ENCODE peak calls at places on chromosome 18, in four cellular contexts. Z is psoas muscle, U is cardiac muscle cell, K is thoracic aorta. X is an unnamed sample. For H3K27me3, the result is how much of the 10 kb centered on the place peaks cover.

GRCh38 chr18:8657873-8658521 is 47.4 kb upstream of the MTCL1 start:
- DNase-seq in Z (no peak), K (no peak), U (peak), X (no peak)

GRCh38 chr18:6069539-6069938 is 174.2 kb upstream of the TMEM200C start:
- DNase-seq in K (no peak), U (no peak), Z (no peak), X (no peak)

GRCh38 chr18:59455728-59456276 is 96.7 kb upstream of the LMAN1 start:
- DNase-seq in U (no peak), Z (no peak), K (no peak), X (no peak)

GRCh38 chr18:38633333-38633732 is 1067.7 kb upstream of the CELF4 start:
- DNase-seq in U (no peak), Z (no peak), K (no peak), X (no peak)

GRCh38 chr18:3093624-3094354 is 80.8 kb upstream of the LPIN2 start:
- DNase-seq in K (no peak), Z (no peak), U (no peak), X (no peak)

GRCh38 chr18:76450912-76451421 is 44.1 kb downstream of the ZNF516 start:
- DNase-seq in K (no peak), U (peak), Z (peak), X (peak)

GRCh38 chr18:8808001-8808400 is 102.6 kb downstream of the MTCL1 start:
- DNase-seq in Z (no peak), U (no peak), K (no peak), X (no peak)

GRCh38 chr18:65257157-65257556 is 493.7 kb upstream of the CDH7 start:
- DNase-seq in U (no peak), Z (no peak), K (no peak), X (no peak)

GRCh38 chr18:34977787-34978532 is 63.3 kb upstream of the MAPRE2 start:
- DNase-seq in U (no peak), K (peak), Z (peak), X (no peak)

GRCh38 chr18:7789853-7790552 is 222.9 kb downstream of the PTPRM start:
- DNase-seq in U (peak), K (no peak), Z (no peak), X (peak)

GRCh38 chr18:54679318-54680149 is 88.5 kb downstream of the DYNAP start:
- DNase-seq in U (peak), K (no peak), Z (no peak), X (peak)

GRCh38 chr18:4016391-4017049 is 438.6 kb downstream of the DLGAP1 start:
- DNase-seq in K (no peak), Z (no peak), U (no peak), X (no peak)

GRCh38 chr18:51857989-51858388 is 482.0 kb upstream of the DCC start:
- DNase-seq in K (no peak), Z (no peak), U (no peak), X (no peak)

GRCh38 chr18:58784601-58785137 is 80.0 kb upstream of the ZNF532 start:
- DNase-seq in Z (no peak), U (no peak), K (peak), X (no peak)

GRCh38 chr18:72539861-72540260 is 4.3 kb downstream of the CBLN2 start:
- DNase-seq in K (no peak), Z (no peak), U (no peak), X (no peak)

GRCh38 chr18:33596178-33596854 is 18.3 kb downstream of the ASXL3 start:
- DNase-seq in K (no peak), U (peak), Z (no peak), X (no peak)

GRCh38 chr18:7746106-7746505 is 179.0 kb downstream of the PTPRM start:
- DNase-seq in K (no peak), Z (no peak), U (no peak), X (no peak)

GRCh38 chr18:35851286-35851967 is 121.1 kb upstream of the RMP24 start:
- DNase-seq in U (no peak), Z (no peak), K (no peak), X (no peak)

GRCh38 chr18:77141401-77142118 is 9.0 kb upstream of the MBP start:
- DNase-seq in Z (no peak), U (no peak), K (no peak), X (no peak)

GRCh38 chr18:23857756-23858155 is 156.8 kb upstream of the TTC39C start:
- DNase-seq in U (peak), Z (no peak), K (no peak), X (peak)

GRCh38 chr18:3649559-3650426 is 199.8 kb downstream of the TGIF1 start:
- DNase-seq in K (no peak), U (peak), Z (peak), X (no peak)

GRCh38 chr18:62331581-62332436 is 6.7 kb downstream of the TNFRSF11A start:
- DNase-seq in K (no peak), Z (peak), U (peak), X (peak)

GRCh38 chr18:29078272-29078671 is 901.3 kb upstream of the CDH2 start:
- DNase-seq in U (peak), K (no peak), Z (no peak), X (no peak)

GRCh38 chr18:22286576-22286975 is 117.2 kb downstream of the GATA6 start:
- DNase-seq in K (peak), U (peak), Z (no peak), X (no peak)

GRCh38 chr18:11761553-11761952 is 72.5 kb downstream of the GNAL start:
- DNase-seq in Z (no peak), U (no peak), K (no peak), X (no peak)

GRCh38 chr18:5503740-5504139 is 40.1 kb downstream of the EPB41L3 start:
- DNase-seq in U (no peak), Z (no peak), K (no peak), X (no peak)

GRCh38 chr18:55927831-55928230 is 339.8 kb upstream of the TCF4 start:
- DNase-seq in K (no peak), U (peak), Z (no peak), X (peak)

GRCh38 chr18:37383036-37383788 is 182.4 kb downstream of the CELF4 start:
- DNase-seq in Z (no peak), K (no peak), U (peak), X (no peak)

GRCh38 chr18:3066391-3067079 is 53.6 kb upstream of the LPIN2 start:
- DNase-seq in Z (no peak), K (no peak), U (no peak), X (no peak)

GRCh38 chr18:8620845-8621244 is 11.6 kb downstream of the RAB12 start:
- DNase-seq in U (no peak), Z (no peak), K (no peak), X (no peak)

GRCh38 chr18:57943723-57944122 is 100.3 kb upstream of the NEDD4L start:
- DNase-seq in Z (no peak), K (no peak), U (no peak), X (peak)

GRCh38 chr18:32470713-32471633 is at the start of gene GAREM1:
- DNase-seq in Z (peak), K (peak), U (peak), X (peak)
- TF ChIP-seq CTCF in Z (peak), K (peak), U (peak), X (peak)

DNA sequence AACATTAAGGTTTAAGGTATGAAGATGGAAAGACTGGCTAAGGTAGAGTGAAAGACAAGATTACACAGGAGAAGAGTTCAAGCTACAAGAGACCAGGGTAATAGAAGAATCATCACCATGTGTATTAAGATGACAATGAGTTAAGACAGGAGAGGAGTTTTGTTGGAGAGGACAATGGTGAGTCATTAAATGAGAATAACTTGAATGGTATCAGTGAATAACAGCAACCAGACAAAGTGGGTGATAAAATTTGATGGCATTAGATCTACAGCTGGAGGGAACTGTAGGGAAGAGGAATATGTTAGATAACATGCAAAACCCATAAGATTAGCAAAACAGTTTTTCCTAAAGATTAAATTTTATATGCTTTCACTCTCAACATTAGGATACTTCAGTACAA is 18.8 kb upstream of the ENOSF1 start:
- DNase-seq in Z (no peak), K (no peak), U (no peak), X (no peak)
- H3K4me3 ChIP-seq in Z (no peak), K (no peak), U (no peak), X (no peak)

DNA sequence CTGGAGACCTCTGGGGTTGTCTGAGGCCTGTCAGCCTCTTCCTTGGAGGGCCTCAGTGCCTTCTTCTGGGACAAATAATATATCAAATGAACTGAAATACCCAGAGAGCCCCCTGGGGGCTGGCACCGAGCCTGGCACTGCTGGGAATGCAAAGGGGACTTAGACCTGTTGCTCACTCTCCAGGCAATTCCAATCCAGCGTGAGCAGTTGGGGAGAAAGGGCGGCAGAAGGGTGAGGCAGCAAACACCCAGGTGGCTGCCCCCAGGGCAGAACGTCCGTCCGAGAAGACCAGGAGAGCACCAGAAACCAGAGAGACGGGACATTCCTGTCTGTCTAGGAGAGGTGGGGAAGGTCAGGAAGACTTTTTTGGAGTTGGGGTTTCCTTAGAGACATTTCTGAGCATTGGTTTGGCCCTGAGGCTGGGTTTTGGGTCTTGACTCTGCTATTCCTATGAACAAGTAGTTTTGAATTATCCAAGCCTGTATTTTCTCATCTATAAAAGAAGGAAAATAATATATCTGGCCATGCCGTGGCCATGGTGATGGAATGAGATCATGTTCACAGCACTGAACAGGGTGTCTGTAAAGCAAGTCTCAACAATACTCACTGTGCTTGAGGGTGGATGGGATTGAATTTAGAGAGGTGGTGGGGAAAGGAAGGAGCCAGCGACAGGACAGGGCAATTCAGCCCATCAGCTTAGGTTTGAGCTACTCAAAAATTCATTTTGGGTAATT is 44.3 kb upstream of the ZBTB7C start:
- DNase-seq in K (no peak), U (no peak), Z (no peak), X (no peak)
- H3K27me3 ChIP-seq in K (under half), U (under half), Z (under half), X (half or more)

DNA sequence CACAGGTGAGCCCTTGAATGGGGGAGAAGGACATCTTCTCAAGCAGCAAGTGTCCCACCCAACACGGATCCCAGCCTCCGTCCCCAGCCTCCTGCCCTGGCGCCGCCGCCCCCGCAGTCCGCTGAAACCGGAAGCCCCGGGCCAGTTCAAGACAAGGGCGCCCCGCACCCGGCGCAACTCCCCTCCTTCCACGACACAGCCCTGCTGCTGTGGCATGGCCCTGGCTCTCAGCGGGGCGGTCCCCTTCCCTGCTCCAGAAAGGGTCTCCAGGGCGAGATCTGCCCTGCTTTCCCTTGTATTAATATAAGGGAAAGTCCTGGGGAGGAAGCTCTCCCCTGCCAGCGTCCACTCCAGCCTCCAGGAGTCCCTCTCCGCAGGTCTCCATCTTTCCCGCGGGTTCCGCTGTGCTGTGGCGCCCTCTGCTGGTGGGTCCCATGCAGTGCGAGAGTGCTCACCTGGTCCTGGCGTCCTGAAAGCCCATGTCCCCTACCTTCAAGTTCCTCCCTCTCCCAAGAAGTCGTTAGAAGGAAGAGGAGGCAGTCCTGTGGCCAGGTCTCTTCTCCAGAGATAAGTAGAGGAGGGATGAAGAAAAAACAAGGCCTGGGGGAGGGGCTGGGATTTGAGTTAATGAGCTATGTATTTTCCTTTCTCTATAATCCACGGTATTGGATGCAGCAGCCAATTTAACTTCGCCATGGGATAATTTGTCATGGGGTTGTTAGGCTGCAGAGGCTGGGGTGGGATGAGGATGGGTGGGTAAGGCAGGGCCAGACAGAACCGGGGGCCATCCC is 176.0 kb downstream of the SMAD2 start:
- DNase-seq in K (no peak), Z (no peak), U (peak), X (no peak)
- TF ChIP-seq CTCF in K (peak), Z (peak), U (peak), X (peak)

GRCh38 chr18:31043709-31044108 is 1.2 kb upstream of the DSC3 start:
- DNase-seq in U (no peak), K (no peak), Z (no peak), X (no peak)

GRCh38 chr18:31042068-31042390 is 513 bp downstream of the DSC3 start:
- DNase-seq in U (no peak), Z (no peak), K (no peak), X (no peak)

GRCh38 chr18:31041346-31042067 is 1.0 kb downstream of the DSC3 start:
- DNase-seq in Z (no peak), K (no peak), U (peak), X (no peak)

GRCh38 chr18:31040982-31041345 is 1.6 kb downstream of the DSC3 start:
- DNase-seq in K (no peak), Z (no peak), U (peak), X (no peak)

DNA sequence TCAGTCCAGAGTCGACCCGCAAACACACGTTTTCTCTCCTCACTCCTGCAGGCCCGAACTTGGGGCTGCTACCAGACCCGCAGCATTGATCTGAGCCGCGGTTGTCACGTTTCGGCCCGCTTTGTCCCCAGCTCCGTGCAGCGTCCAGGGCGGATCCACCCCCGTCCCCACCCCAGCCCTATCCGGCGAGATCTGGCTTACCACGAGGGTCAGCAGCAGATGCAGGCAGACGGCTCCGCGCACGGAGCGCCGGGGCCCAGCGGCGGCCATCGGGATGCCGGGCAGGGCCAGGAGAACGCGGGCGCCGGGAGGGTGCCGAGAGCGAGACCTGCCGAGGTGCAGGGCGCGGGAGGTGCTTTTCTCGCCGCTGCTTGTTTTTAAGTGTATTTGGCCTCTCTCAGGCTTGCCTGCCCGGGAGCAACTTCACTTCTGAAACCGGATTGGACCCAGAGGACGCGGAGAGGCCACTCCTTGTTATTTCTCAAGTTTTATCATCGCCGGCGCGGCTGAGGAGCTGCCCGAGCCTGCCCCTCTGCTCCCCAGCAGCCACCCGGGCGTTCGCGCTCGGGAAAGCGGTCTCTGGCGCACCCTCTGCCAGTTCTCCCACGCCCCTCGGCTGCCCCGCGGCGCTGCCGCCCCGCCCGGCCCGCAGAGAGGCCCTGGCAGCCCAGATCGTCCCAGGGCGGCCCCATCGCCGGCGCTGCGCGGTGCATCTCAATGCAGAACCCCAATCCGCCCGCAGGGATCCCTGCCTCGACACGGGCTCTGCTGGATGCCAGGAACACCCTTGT is at the start of gene DSC3:
- DNase-seq in Z (peak), K (no peak), U (peak), X (no peak)
- H3K4me3 ChIP-seq in Z (peak), K (peak), U (peak), X (no peak)

GRCh38 chr18:10456718-10457499 is 2.5 kb downstream of the APCDD1 start:
- DNase-seq in K (no peak), U (no peak), Z (no peak), X (no peak)

GRCh38 chr18:10455726-10456453 is 1.5 kb downstream of the APCDD1 start:
- DNase-seq in U (no peak), Z (no peak), K (no peak), X (no peak)

GRCh38 chr18:10454800-10455550 is 540 bp downstream of the APCDD1 start:
- DNase-seq in K (no peak), Z (peak), U (peak), X (no peak)

GRCh38 chr18:10460414-10461018 is 6.1 kb downstream of the APCDD1 start:
- DNase-seq in U (no peak), Z (no peak), K (no peak), X (no peak)

GRCh38 chr18:10457798-10458197 is 3.4 kb downstream of the APCDD1 start:
- DNase-seq in Z (no peak), U (no peak), K (no peak), X (no peak)
- H3K27me3 ChIP-seq in Z (under half), U (under half), K (under half), X (under half)

GRCh38 chr18:79819951-79820351 is 22.2 kb downstream of the KCNG2 start:
- DNase-seq in Z (no peak), K (no peak), U (peak), X (no peak)
- TF ChIP-seq CTCF in Z (no peak), K (no peak), U (no peak), X (no peak)

GRCh38 chr18:41690332-41691110 is 264.5 kb upstream of the PIK3C3 start:
- DNase-seq in Z (no peak), K (no peak), U (peak), X (no peak)
- H3K4me3 ChIP-seq in Z (no peak), K (no peak), U (no peak), X (no peak)

GRCh38 chr18:74708169-74708568 is 110.5 kb downstream of the ZNF407 start:
- DNase-seq in Z (no peak), U (no peak), K (no peak), X (no peak)
- H3K27me3 ChIP-seq in Z (under half), U (under half), K (under half), X (under half)

DNA sequence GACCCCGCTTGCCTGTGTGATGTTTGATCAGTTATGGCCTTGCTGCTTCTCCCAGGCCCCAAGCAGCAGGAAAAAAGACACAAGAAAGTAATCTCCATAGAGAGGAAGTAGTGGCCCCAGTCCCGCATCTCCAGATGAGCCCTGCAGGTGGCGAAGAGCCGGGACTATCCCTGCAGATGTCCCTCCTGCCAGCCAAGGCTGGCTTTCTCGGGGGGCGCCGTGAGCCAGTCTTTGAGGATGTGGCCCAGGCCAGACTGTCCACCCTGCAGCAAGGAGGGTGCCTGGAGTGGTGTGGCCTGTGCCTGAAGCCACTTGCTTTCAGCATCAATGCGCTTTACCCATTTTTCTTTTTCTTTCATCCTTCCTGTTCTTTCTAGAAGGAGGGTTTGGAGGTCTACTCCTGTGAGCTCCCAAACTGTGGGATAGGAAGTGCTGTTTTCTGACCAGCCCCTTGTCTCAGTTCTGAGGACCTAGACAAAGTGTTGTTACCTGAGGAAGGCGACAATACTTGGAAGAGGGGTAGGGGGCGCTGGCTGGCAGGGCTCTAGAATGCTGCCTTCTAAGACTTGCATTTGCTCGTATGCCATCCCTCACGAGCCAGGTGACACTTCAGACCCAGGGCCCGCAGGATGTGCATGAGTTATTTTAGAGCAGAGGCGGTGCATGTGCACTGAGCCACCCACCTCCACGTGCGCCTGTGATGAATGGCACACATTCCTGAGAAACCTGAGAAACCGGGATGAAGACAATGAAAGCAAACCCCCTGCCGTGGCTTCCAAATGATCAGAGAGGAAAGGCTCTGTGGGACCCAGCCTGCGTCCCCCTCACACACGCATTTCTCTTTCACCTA is 255.8 kb downstream of the FBXO15 start:
- DNase-seq in Z (no peak), U (no peak), K (no peak), X (no peak)
- TF ChIP-seq CTCF in Z (no peak), U (no peak), K (no peak), X (peak)

X was measured in AG04450.